ENCODE peak calls at places on chromosomes 2 and 18, in ten cellular contexts. One of them, this sample, is unnamed.

GRCh38 chr2:15547100-15547499 is 14.0 kb downstream of the NBAS start:
- DNase-seq in cardiac muscle cell: no peak
- DNase-seq in left ventricle myocardium inferior: no peak
- DNase-seq in chondrocyte: no peak
- DNase-seq in Peyer's patch: no peak
- DNase-seq in kidney epithelial cell: no peak
- DNase-seq in GM13977: no peak
- DNase-seq in K562: no peak
- DNase-seq in CD4-positive, alpha-beta T cell: no peak
- DNase-seq in HFFc6: no peak
- DNase-seq in this sample: peak; percentile 24

GRCh38 chr2:85751300-85751575 is 2.6 kb upstream of the ATOH8 start:
- DNase-seq in cardiac muscle cell: no peak
- DNase-seq in left ventricle myocardium inferior: no peak
- DNase-seq in chondrocyte: no peak
- DNase-seq in Peyer's patch: no peak
- DNase-seq in kidney epithelial cell: no peak
- DNase-seq in GM13977: no peak
- DNase-seq in K562: no peak
- DNase-seq in CD4-positive, alpha-beta T cell: no peak
- DNase-seq in HFFc6: no peak
- DNase-seq in this sample: no peak

GRCh38 chr2:60479226-60480088 is 74.0 kb downstream of the BCL11A start:
- DNase-seq in cardiac muscle cell: no peak
- DNase-seq in left ventricle myocardium inferior: no peak
- DNase-seq in chondrocyte: no peak
- DNase-seq in Peyer's patch: no peak
- DNase-seq in kidney epithelial cell: no peak
- DNase-seq in GM13977: no peak
- DNase-seq in K562: no peak
- DNase-seq in CD4-positive, alpha-beta T cell: no peak
- DNase-seq in HFFc6: no peak
- DNase-seq in this sample: no peak

GRCh38 chr18:34709104-34709503 is 994 bp upstream of the DTNA start:
- DNase-seq in cardiac muscle cell: no peak
- DNase-seq in left ventricle myocardium inferior: no peak
- DNase-seq in chondrocyte: no peak
- DNase-seq in Peyer's patch: no peak
- DNase-seq in kidney epithelial cell: peak; percentile 35
- DNase-seq in GM13977: no peak
- DNase-seq in K562: no peak
- DNase-seq in CD4-positive, alpha-beta T cell: no peak
- DNase-seq in HFFc6: peak; percentile 80
- DNase-seq in this sample: peak; percentile 95

GRCh38 chr18:2709316-2709715 is 53.8 kb downstream of the SMCHD1 start:
- DNase-seq in cardiac muscle cell: no peak
- DNase-seq in left ventricle myocardium inferior: no peak
- DNase-seq in chondrocyte: no peak
- DNase-seq in Peyer's patch: no peak
- DNase-seq in kidney epithelial cell: no peak
- DNase-seq in GM13977: no peak
- DNase-seq in K562: no peak
- DNase-seq in CD4-positive, alpha-beta T cell: no peak
- DNase-seq in HFFc6: no peak
- DNase-seq in this sample: peak; percentile 8

GRCh38 chr2:61016392-61017002 is 1.0 kb upstream of the PEX13 start:
- DNase-seq in cardiac muscle cell: no peak
- DNase-seq in left ventricle myocardium inferior: no peak
- DNase-seq in chondrocyte: no peak
- DNase-seq in Peyer's patch: no peak
- DNase-seq in kidney epithelial cell: no peak
- DNase-seq in GM13977: peak; percentile 36
- DNase-seq in K562: peak; percentile 5
- DNase-seq in CD4-positive, alpha-beta T cell: peak; percentile 2
- DNase-seq in HFFc6: no peak
- DNase-seq in this sample: no peak

GRCh38 chr2:230230087-230230486 is 4.6 kb downstream of the SP140 start:
- DNase-seq in cardiac muscle cell: no peak
- DNase-seq in left ventricle myocardium inferior: no peak
- DNase-seq in chondrocyte: no peak
- DNase-seq in Peyer's patch: no peak
- DNase-seq in kidney epithelial cell: peak; percentile 88
- DNase-seq in GM13977: no peak
- DNase-seq in K562: no peak
- DNase-seq in CD4-positive, alpha-beta T cell: no peak
- DNase-seq in HFFc6: peak; percentile 30
- DNase-seq in this sample: peak; percentile 79

GRCh38 chr18:67302043-67302442 is 214.5 kb downstream of the DSEL start:
- DNase-seq in cardiac muscle cell: no peak
- DNase-seq in left ventricle myocardium inferior: no peak
- DNase-seq in chondrocyte: no peak
- DNase-seq in Peyer's patch: no peak
- DNase-seq in kidney epithelial cell: peak; percentile 1
- DNase-seq in GM13977: no peak
- DNase-seq in K562: no peak
- DNase-seq in CD4-positive, alpha-beta T cell: no peak
- DNase-seq in HFFc6: no peak
- DNase-seq in this sample: peak; percentile 72

GRCh38 chr2:172710584-172711024 is 25.0 kb upstream of the RAPGEF4 start:
- DNase-seq in cardiac muscle cell: peak; percentile 50
- DNase-seq in left ventricle myocardium inferior: no peak
- DNase-seq in chondrocyte: no peak
- DNase-seq in Peyer's patch: peak; percentile 69
- DNase-seq in kidney epithelial cell: peak; percentile 89
- DNase-seq in GM13977: peak; percentile 64
- DNase-seq in K562: peak; percentile 34
- DNase-seq in CD4-positive, alpha-beta T cell: peak; percentile 41
- DNase-seq in HFFc6: peak; percentile 90
- DNase-seq in this sample: peak; percentile 52

DNA sequence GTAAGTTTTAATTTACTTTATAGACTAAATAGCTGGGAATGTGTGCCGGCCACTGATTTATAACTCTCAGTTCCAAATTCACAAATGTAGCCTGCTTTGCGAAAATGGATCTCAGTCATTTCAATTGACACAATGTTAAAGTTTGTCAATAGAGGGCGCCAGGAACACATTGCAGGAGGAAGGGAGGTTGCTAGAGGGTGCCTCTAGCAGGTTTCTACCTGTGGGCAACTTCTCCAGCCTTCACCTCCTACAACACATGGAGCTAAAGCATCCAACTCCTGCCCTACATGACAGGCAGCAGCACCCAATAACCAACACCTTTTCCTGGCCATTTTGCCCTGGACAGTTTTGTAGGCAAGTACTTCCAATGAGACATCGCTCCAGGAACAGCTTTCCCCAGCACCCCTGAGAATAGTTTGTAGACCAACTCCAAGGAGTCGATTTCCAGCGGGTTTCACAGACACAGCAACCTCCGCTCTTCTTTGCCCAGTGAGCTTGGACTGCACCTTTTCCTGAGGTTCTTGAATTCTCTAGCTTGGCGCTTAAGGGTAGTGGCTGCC is 784.8 kb upstream of the CDH2 start:
- DNase-seq in cardiac muscle cell: peak; percentile 71
- DNase-seq in left ventricle myocardium inferior: no peak
- DNase-seq in chondrocyte: no peak
- DNase-seq in Peyer's patch: no peak
- DNase-seq in kidney epithelial cell: no peak
- DNase-seq in GM13977: peak; percentile 3
- DNase-seq in K562: no peak
- DNase-seq in CD4-positive, alpha-beta T cell: no peak
- DNase-seq in HFFc6: peak; percentile 9
- DNase-seq in this sample: peak; percentile 28
- TF ChIP-seq CTCF in cardiac muscle cell: peak; percentile 49
- TF ChIP-seq CTCF in left ventricle myocardium inferior: peak; percentile 49
- TF ChIP-seq CTCF in chondrocyte: peak; percentile 80
- TF ChIP-seq CTCF in Peyer's patch: no peak
- TF ChIP-seq CTCF in kidney epithelial cell: peak; percentile 59
- TF ChIP-seq CTCF in GM13977: peak; percentile 59
- TF ChIP-seq CTCF in K562: peak; percentile 29
- TF ChIP-seq CTCF in CD4-positive, alpha-beta T cell: no peak
- TF ChIP-seq CTCF in HFFc6: peak; percentile 78
- TF ChIP-seq CTCF in this sample: peak; percentile 75

GRCh38 chr2:96663177-96663576 is 20.6 kb downstream of the FER1L5 start:
- DNase-seq in cardiac muscle cell: no peak
- DNase-seq in left ventricle myocardium inferior: no peak
- DNase-seq in chondrocyte: no peak
- DNase-seq in Peyer's patch: no peak
- DNase-seq in kidney epithelial cell: no peak
- DNase-seq in GM13977: no peak
- DNase-seq in K562: no peak
- DNase-seq in CD4-positive, alpha-beta T cell: no peak
- DNase-seq in HFFc6: no peak
- DNase-seq in this sample: no peak

GRCh38 chr2:96663829-96664228 is 21.3 kb downstream of the FER1L5 start:
- DNase-seq in cardiac muscle cell: no peak
- DNase-seq in left ventricle myocardium inferior: no peak
- DNase-seq in chondrocyte: no peak
- DNase-seq in Peyer's patch: peak; percentile 21
- DNase-seq in kidney epithelial cell: no peak
- DNase-seq in GM13977: no peak
- DNase-seq in K562: no peak
- DNase-seq in CD4-positive, alpha-beta T cell: no peak
- DNase-seq in HFFc6: no peak
- DNase-seq in this sample: no peak

GRCh38 chr2:96664366-96664765 is 21.8 kb downstream of the FER1L5 start:
- DNase-seq in cardiac muscle cell: no peak
- DNase-seq in left ventricle myocardium inferior: no peak
- DNase-seq in chondrocyte: no peak
- DNase-seq in Peyer's patch: no peak
- DNase-seq in kidney epithelial cell: no peak
- DNase-seq in GM13977: no peak
- DNase-seq in K562: no peak
- DNase-seq in CD4-positive, alpha-beta T cell: no peak
- DNase-seq in HFFc6: no peak
- DNase-seq in this sample: peak; percentile 22

GRCh38 chr2:96662360-96662759 is 19.8 kb downstream of the FER1L5 start:
- DNase-seq in cardiac muscle cell: no peak
- DNase-seq in left ventricle myocardium inferior: no peak
- DNase-seq in chondrocyte: no peak
- DNase-seq in Peyer's patch: no peak
- DNase-seq in kidney epithelial cell: no peak
- DNase-seq in GM13977: no peak
- DNase-seq in K562: no peak
- DNase-seq in CD4-positive, alpha-beta T cell: no peak
- DNase-seq in HFFc6: no peak
- DNase-seq in this sample: no peak

DNA sequence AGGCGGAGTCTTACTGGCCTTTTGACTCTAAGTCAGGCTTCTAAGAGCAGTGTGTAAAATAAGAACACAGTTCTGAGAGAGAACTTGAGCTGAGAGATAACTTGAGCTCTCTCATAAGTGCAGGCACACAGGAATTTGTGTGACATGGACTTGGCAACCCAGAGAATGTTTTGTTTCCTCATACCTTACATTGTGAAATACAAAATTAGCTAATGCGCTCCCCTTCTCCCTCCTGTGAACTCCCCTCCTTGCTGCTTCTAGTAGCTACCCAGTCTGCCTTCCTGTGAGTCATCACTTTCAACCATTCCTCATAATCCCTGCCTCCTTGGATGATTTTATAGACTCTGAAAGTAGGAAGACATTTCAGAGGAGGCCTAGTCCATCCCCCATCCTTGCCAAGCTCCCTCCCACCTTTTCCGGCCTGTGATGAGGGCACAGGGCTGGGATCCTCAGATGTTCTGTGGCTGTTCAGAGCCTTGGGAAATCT is 22.6 kb downstream of the FER1L5 start:
- DNase-seq in cardiac muscle cell: peak; percentile 70
- DNase-seq in left ventricle myocardium inferior: no peak
- DNase-seq in chondrocyte: no peak
- DNase-seq in Peyer's patch: peak; percentile 44
- DNase-seq in kidney epithelial cell: peak; percentile 92
- DNase-seq in GM13977: no peak
- DNase-seq in K562: no peak
- DNase-seq in CD4-positive, alpha-beta T cell: no peak
- DNase-seq in HFFc6: peak; percentile 98
- DNase-seq in this sample: peak; percentile 99
- TF ChIP-seq CTCF in cardiac muscle cell: no peak
- TF ChIP-seq CTCF in left ventricle myocardium inferior: no peak
- TF ChIP-seq CTCF in chondrocyte: no peak
- TF ChIP-seq CTCF in Peyer's patch: no peak
- TF ChIP-seq CTCF in kidney epithelial cell: no peak
- TF ChIP-seq CTCF in GM13977: no peak
- TF ChIP-seq CTCF in K562: no peak
- TF ChIP-seq CTCF in CD4-positive, alpha-beta T cell: no peak
- TF ChIP-seq CTCF in HFFc6: no peak
- TF ChIP-seq CTCF in this sample: no peak

DNA sequence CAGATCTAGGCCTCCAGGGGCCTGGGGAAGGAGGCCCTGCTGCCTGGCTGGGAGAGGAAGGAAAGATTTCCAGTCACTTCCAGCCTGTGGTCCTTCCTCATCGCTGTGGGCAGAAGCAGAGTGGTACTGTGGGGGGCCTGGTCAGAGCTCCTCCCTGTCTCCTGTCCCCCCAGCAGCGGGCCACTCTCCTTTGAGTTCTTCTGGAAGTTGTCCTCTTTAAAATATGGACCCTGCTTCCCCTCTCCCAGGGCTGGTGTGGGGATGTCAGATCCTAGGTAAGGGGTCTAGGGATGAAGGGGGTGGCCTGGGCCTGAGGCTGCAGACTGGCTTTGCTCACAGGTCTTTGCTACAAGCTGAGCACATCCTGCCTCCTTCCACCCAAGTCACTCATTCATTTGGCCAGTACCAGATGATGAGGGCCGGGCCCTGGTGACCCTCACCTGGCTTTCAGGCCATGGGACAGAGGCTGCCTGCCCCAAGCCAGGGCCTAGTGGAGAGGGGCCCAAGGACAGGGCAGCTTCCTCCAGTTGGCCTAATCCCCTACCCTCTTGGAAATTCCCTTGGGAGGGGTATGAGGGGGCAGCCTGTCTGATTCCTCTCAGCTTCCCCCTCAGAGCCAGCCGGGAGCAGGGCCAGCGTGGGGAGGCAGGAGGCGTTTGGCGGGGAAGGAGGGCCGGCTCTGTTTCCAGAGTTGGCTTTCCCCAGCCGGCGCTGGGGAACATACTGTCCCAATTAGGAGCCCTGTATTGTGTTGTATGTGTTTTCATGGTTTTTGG is 231.9 kb downstream of the DYSF start:
- DNase-seq in cardiac muscle cell: no peak
- DNase-seq in left ventricle myocardium inferior: no peak
- DNase-seq in chondrocyte: peak; percentile 65
- DNase-seq in Peyer's patch: no peak
- DNase-seq in kidney epithelial cell: no peak
- DNase-seq in GM13977: no peak
- DNase-seq in K562: no peak
- DNase-seq in CD4-positive, alpha-beta T cell: no peak
- DNase-seq in HFFc6: no peak
- DNase-seq in this sample: no peak
- TF ChIP-seq CTCF in cardiac muscle cell: no peak
- TF ChIP-seq CTCF in left ventricle myocardium inferior: no peak
- TF ChIP-seq CTCF in chondrocyte: no peak
- TF ChIP-seq CTCF in Peyer's patch: no peak
- TF ChIP-seq CTCF in kidney epithelial cell: no peak
- TF ChIP-seq CTCF in GM13977: no peak
- TF ChIP-seq CTCF in K562: no peak
- TF ChIP-seq CTCF in CD4-positive, alpha-beta T cell: no peak
- TF ChIP-seq CTCF in HFFc6: no peak
- TF ChIP-seq CTCF in this sample: no peak

DNA sequence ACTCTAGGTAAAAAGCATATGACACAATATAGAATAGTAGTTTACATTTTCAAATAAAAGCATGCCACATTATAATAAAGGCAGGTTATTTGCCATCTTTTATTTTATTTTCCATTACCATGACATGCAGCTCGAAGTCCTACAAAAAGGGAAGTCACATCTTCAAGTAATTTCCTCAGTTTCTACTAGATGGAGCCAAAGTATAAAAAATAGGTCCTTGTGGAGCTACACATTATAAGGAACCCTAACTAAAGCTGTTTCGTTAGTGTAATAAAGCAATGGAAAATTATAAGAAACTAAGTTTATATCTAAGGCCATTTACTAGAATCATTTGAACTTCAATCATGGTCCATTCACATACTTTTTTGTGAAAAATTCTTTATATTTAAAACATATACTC is 674.5 kb downstream of the KCNJ3 start:
- DNase-seq in cardiac muscle cell: peak; percentile 15
- DNase-seq in left ventricle myocardium inferior: no peak
- DNase-seq in chondrocyte: no peak
- DNase-seq in Peyer's patch: no peak
- DNase-seq in kidney epithelial cell: no peak
- DNase-seq in GM13977: no peak
- DNase-seq in K562: no peak
- DNase-seq in CD4-positive, alpha-beta T cell: no peak
- DNase-seq in HFFc6: no peak
- DNase-seq in this sample: peak; percentile 8
- TF ChIP-seq CTCF in cardiac muscle cell: peak; percentile 6
- TF ChIP-seq CTCF in left ventricle myocardium inferior: no peak
- TF ChIP-seq CTCF in chondrocyte: peak; percentile 80
- TF ChIP-seq CTCF in Peyer's patch: no peak
- TF ChIP-seq CTCF in kidney epithelial cell: no peak
- TF ChIP-seq CTCF in GM13977: peak; percentile 17
- TF ChIP-seq CTCF in K562: no peak
- TF ChIP-seq CTCF in CD4-positive, alpha-beta T cell: no peak
- TF ChIP-seq CTCF in HFFc6: peak; percentile 49
- TF ChIP-seq CTCF in this sample: peak; percentile 24

This sample was measured in fibroblast of villous mesenchyme.